ENCODE peak calls at places on chromosome 15, in seven cellular contexts. I is cardiac muscle cell, R is upper lobe of right lung, E is lower lobe of right lung, P is K562, W is astrocyte, U is fibroblast of lung. J is an unnamed sample. For H3K4me1, the result is how much of the 10 kb centered on the place peaks cover.

GRCh38 chr15:48710952-48711495 is 65.5 kb upstream of the FBN1 start:
- DNase-seq in R (no peak), I (no peak), W (peak), P (no peak), E (no peak), U (no peak), J (no peak)

GRCh38 chr15:52680041-52680391 is 828 bp upstream of the ATOSA start:
- DNase-seq in U (peak), E (no peak), W (peak), R (no peak), I (peak), P (no peak), J (no peak)

GRCh38 chr15:59306520-59307163 is 66.0 kb downstream of the MYO1E start:
- DNase-seq in I (peak), R (no peak), E (no peak), W (peak), U (peak), P (no peak), J (no peak)

GRCh38 chr15:65979316-65979715 is 110.0 kb downstream of the RAB11A start:
- DNase-seq in P (no peak), U (no peak), I (no peak), E (no peak), W (no peak), R (no peak), J (no peak)

GRCh38 chr15:83209333-83209732 is 1.7 kb upstream of the HDGFL3 start:
- DNase-seq in E (no peak), W (no peak), I (no peak), P (no peak), R (no peak), U (no peak), J (peak)

GRCh38 chr15:25682349-25682748 is 180.8 kb downstream of the ATP10A start:
- DNase-seq in E (no peak), W (no peak), R (no peak), I (no peak), U (no peak), P (no peak), J (no peak)

GRCh38 chr15:47196057-47196456 is 521.2 kb upstream of the SEMA6D start:
- DNase-seq in E (peak), I (peak), W (peak), P (peak), U (peak), R (peak), J (peak)

GRCh38 chr15:93042691-93043378 is 46.2 kb downstream of the RGMA start:
- DNase-seq in P (no peak), E (peak), W (no peak), R (peak), I (no peak), U (no peak), J (no peak)

GRCh38 chr15:73927003-73927475 is 777 bp downstream of the LOXL1 start:
- DNase-seq in I (peak), P (peak), W (no peak), U (no peak), E (peak), R (peak), J (peak)

GRCh38 chr15:51907136-51907862 is 64.3 kb downstream of the LEO1 start:
- DNase-seq in P (peak), R (no peak), E (no peak), U (peak), W (peak), I (no peak), J (no peak)

GRCh38 chr15:65939901-65940617 is 70.8 kb downstream of the RAB11A start:
- DNase-seq in W (peak), R (no peak), I (peak), U (peak), P (no peak), E (no peak), J (no peak)

GRCh38 chr15:82919231-82919886 is 33.2 kb downstream of the HOMER2 start:
- DNase-seq in I (no peak), P (no peak), U (no peak), R (peak), E (peak), W (no peak), J (peak)

GRCh38 chr15:31312220-31312619 is 14.4 kb upstream of the KLF13 start:
- DNase-seq in W (no peak), E (no peak), P (no peak), R (no peak), U (no peak), I (no peak), J (no peak)

GRCh38 chr15:44029940-44030568 is 165.0 kb downstream of the FRMD5 start:
- DNase-seq in I (peak), R (no peak), W (peak), P (no peak), E (no peak), U (peak), J (no peak)

GRCh38 chr15:50256188-50257041 is 9.1 kb downstream of the HDC start:
- DNase-seq in U (peak), I (peak), W (peak), R (no peak), P (no peak), E (no peak), J (no peak)

GRCh38 chr15:69893863-69894262 is 203.9 kb downstream of the TLE3 start:
- DNase-seq in U (peak), E (no peak), W (peak), P (peak), R (no peak), I (peak), J (no peak)

GRCh38 chr15:69892351-69892750 is 205.4 kb downstream of the TLE3 start:
- DNase-seq in E (no peak), P (no peak), W (no peak), R (no peak), U (no peak), I (no peak), J (no peak)

GRCh38 chr15:69895202-69895601 is 202.5 kb downstream of the TLE3 start:
- DNase-seq in W (no peak), I (no peak), U (no peak), R (no peak), E (no peak), P (no peak), J (no peak)

GRCh38 chr15:69891070-69891491 is 206.6 kb downstream of the TLE3 start:
- DNase-seq in I (no peak), E (no peak), W (no peak), U (no peak), R (no peak), P (no peak), J (no peak)

DNA sequence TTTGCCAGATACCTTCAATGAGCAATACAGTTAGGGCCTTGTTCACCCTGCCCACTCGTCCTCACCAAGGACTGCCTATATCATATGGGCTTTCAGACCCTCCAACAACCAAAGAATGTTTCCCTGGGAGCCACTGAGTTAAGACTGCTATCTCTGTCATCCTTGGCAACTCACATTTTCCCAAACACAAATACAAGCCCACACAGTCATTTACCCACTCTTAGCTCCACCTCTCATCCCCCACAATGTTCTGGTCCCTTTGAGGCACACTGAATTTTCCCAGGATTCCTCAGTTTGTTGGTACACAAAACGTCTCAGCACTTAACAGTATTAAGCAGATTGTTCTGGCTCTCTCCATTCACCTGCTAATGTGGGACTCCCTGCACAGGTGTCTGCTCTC is 204.6 kb downstream of the TLE3 start:
- DNase-seq in R (no peak), E (no peak), I (no peak), W (no peak), U (no peak), P (no peak), J (no peak)
- H3K4me1 ChIP-seq in R (under half), E (under half), I (under half), W (under half), U (under half), P (under half), J (under half)

GRCh38 chr15:29216955-29217354 is 52.7 kb downstream of the NSMCE3 start:
- DNase-seq in W (no peak), E (no peak), R (no peak), I (no peak), P (no peak), U (no peak), J (no peak)
- H3K4me3 ChIP-seq in W (no peak), E (no peak), R (no peak), I (no peak), P (no peak), U (no peak), J (no peak)

DNA sequence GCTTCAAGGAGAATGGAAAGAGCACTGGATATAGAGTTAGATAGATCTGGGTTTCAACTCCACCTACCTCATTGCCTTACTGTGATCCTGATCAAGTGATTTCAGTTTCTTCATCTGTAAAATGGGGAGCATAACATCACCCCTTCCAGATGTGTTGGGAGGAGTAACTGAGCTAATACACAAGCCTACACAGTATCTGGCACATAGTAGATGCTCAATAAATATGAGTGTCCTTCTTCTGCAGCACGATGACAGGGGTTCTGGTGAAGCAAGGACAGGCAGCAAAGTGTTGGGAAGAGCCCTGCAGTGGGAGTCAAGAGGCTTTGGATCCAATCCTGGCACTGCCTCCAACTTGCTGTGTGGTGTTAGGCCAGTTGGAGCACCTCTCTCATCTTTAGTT is 270.0 kb downstream of the UACA start:
- DNase-seq in I (no peak), R (no peak), W (no peak), P (no peak), E (no peak), U (no peak), J (no peak)
- H3K4me1 ChIP-seq in I (under half), R (under half), W (half or more), P (under half), E (under half), U (under half), J (under half)

DNA sequence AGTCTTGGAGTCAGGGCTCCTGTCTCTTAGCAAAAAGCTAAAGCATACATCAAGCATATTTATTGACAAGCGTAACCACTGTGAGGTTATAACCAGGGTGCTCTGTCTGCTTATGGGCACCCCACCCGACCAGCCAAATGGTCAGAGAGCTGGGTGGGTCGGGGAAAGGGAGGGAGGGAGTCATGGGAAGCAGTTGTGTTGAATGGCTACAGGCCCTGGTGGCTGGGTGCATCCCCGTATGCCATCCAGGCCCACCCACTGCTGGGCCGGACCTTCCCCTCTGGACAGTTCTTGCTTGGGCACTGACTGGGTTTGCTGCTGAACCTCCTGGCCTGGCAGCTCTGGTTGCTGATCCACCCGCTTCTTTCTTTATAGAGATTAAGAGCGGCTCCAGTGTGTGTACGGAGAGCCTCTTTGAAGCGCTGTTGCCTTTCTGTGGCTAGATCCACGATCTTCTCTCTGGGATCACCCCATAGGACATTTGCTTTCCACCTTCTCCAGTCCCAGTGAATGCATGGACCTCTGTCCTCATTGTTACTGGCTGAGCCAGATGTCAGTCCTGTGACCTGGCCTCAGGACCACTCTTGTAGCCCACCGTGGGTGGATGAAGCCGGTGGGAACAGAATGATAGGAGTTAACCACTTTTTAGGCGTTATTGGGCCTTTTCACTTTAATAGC is 59.6 kb downstream of the SMAD3 start:
- DNase-seq in U (no peak), E (no peak), P (no peak), R (no peak), I (no peak), W (no peak), J (no peak)
- H3K4me3 ChIP-seq in U (no peak), E (no peak), P (no peak), R (no peak), I (no peak), W (no peak), J (no peak)

GRCh38 chr15:22954326-22954725 is 25.8 kb downstream of the CYFIP1 start:
- DNase-seq in U (no peak), I (no peak), R (no peak), P (no peak), E (no peak), W (no peak), J (no peak)
- H3K4me1 ChIP-seq in U (under half), I (under half), R (half or more), P (under half), E (half or more), W (under half), J (under half)

DNA sequence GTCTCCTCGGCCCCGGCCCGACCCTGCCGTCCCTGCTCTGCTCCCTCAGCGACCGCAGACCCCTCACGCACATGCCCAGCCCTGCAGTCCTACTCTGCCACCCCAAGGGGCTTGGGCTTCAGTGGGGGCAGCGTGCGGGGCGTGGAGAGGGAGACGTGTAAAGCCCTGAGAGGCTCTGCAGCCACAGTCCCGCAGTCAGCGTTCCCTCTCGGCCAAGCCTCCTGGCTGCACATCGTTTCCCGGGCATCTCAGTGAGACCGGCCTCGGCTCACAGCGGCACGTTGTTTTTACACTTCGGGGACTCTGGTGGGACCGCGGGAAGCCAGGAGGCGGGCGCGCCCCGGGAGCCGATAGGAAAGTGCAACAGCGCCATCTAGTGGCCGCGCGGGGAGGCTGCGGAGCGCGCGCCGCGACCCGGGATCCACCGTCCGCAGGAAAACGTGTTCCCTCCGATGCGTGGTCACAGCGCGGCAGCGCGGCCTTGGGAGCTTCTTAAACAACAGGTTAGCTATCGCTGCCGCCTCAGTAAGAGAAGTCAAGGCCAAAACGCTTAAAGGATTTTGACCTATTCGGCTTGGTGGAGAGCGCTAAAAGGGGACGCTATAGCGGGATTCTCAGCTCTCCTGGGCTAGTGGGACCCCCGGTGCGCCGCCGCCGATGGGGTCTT is 226.8 kb upstream of the IGF1R start:
- DNase-seq in E (peak), R (peak), I (peak), U (peak), W (no peak), P (peak), J (peak)
- H3K4me3 ChIP-seq in E (peak), R (peak), I (peak), U (no peak), W (no peak), P (no peak), J (peak)

GRCh38 chr15:63602595-63602994 is 5.4 kb downstream of the FBXL22 start:
- DNase-seq in E (no peak), U (no peak), W (no peak), I (no peak), P (no peak), R (no peak), J (no peak)

GRCh38 chr15:63600646-63601025 is 3.4 kb downstream of the FBXL22 start:
- DNase-seq in P (no peak), W (peak), R (peak), I (peak), U (peak), E (peak), J (peak)

GRCh38 chr15:63600001-63600645 is 2.9 kb downstream of the FBXL22 start:
- DNase-seq in P (no peak), E (no peak), W (no peak), R (no peak), U (no peak), I (peak), J (no peak)

GRCh38 chr15:63601026-63601726 is 4.0 kb downstream of the FBXL22 start:
- DNase-seq in P (no peak), R (peak), E (peak), U (no peak), I (peak), W (peak), J (no peak)

GRCh38 chr15:63601727-63602185 is 4.6 kb downstream of the FBXL22 start:
- DNase-seq in R (no peak), I (no peak), U (no peak), E (no peak), P (no peak), W (no peak), J (no peak)
- H3K4me1 ChIP-seq in R (under half), I (under half), U (under half), E (half or more), P (under half), W (under half), J (under half)

GRCh38 chr15:68285243-68285980 is 7.9 kb downstream of the FEM1B start:
- DNase-seq in E (no peak), U (no peak), P (no peak), R (no peak), W (no peak), I (no peak), J (no peak)
- H3K4me3 ChIP-seq in E (no peak), U (no peak), P (no peak), R (no peak), W (no peak), I (no peak), J (no peak)

GRCh38 chr15:89140595-89140994 is 52.3 kb downstream of the ABHD2 start:
- DNase-seq in E (no peak), I (no peak), P (no peak), W (no peak), R (no peak), U (no peak), J (no peak)

GRCh38 chr15:89139613-89140499 is 51.6 kb downstream of the ABHD2 start:
- DNase-seq in P (no peak), U (peak), E (no peak), I (peak), R (no peak), W (no peak), J (peak)

GRCh38 chr15:89142423-89142822 is 54.2 kb downstream of the ABHD2 start:
- DNase-seq in I (no peak), R (no peak), W (no peak), U (no peak), E (no peak), P (no peak), J (no peak)

GRCh38 chr15:89143503-89144162 is 55.4 kb downstream of the ABHD2 start:
- DNase-seq in R (no peak), U (peak), E (no peak), W (peak), I (peak), P (no peak), J (no peak)

DNA sequence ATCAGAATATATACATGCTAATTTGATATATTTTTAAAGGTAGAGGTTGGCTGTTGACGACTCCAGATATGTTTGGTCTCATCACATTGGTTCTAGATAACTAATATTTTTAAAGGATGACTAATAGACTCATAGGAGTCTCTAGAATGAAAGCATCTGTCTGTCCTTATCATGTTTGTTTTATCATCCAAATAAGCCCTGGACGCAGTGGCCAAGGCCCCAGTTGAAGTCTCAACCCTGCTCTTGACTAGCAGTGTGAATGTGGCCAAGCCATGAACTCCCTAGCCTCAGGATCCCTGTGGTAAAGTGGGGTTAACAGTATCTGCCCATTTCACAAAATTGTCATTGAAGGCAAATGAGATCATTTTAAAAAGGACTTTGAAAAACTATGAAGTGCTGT is 53.6 kb downstream of the ABHD2 start:
- DNase-seq in E (no peak), W (no peak), I (no peak), P (no peak), R (no peak), U (no peak), J (no peak)
- H3K4me1 ChIP-seq in E (half or more), W (under half), I (under half), P (under half), R (half or more), U (under half), J (under half)

GRCh38 chr15:85623648-85624047 is 171.1 kb downstream of the KLHL25 start:
- DNase-seq in U (peak), R (no peak), P (no peak), W (peak), E (no peak), I (peak), J (no peak)

GRCh38 chr15:85621096-85621495 is 173.6 kb downstream of the KLHL25 start:
- DNase-seq in R (no peak), P (no peak), E (no peak), W (peak), U (no peak), I (peak), J (no peak)

GRCh38 chr15:85624241-85624855 is 170.4 kb downstream of the KLHL25 start:
- DNase-seq in W (no peak), U (peak), P (no peak), I (peak), R (no peak), E (no peak), J (no peak)

GRCh38 chr15:85620321-85621044 is 174.2 kb downstream of the KLHL25 start:
- DNase-seq in U (peak), R (no peak), W (peak), I (peak), E (no peak), P (no peak), J (no peak)

GRCh38 chr15:85622432-85622831 is 172.3 kb downstream of the KLHL25 start:
- DNase-seq in I (peak), E (no peak), P (no peak), U (peak), W (peak), R (no peak), J (no peak)
- H3K4me3 ChIP-seq in I (no peak), E (peak), P (no peak), U (peak), W (peak), R (peak), J (no peak)

J was measured in HAP-1.